ENCODE peak calls at places on chromosomes 6 and 20, in nine cellular contexts. F is NCI-H1092, I is AG10803, L is non-pigmented ciliary epithelial cell, K is heart left ventricle, B is SW 1271, N is ELF-1, V is pulmonary artery endothelial cell, Y is skeletal muscle cell. E is an unnamed sample.

GRCh38 chr6:127119361-127120108 is 1.1 kb downstream of the RSPO3 start:
- DNase-seq in F (no peak), I (no peak), L (no peak), K (no peak), B (no peak), N (peak; percentile 38), V (no peak), Y (no peak), E (no peak)

GRCh38 chr20:35796556-35796955 is 24.7 kb downstream of the PHF20 start:
- DNase-seq in F (no peak), I (no peak), L (no peak), K (no peak), B (no peak), N (no peak), V (no peak), Y (no peak), E (no peak)

GRCh38 chr6:52955871-52956270 is 39.2 kb downstream of the GSTA4 start:
- DNase-seq in F (no peak), I (no peak), L (no peak), K (no peak), B (no peak), N (no peak), V (no peak), Y (no peak), E (no peak)

GRCh38 chr20:51760905-51761544 is 7.2 kb downstream of the ATP9A start:
- DNase-seq in F (no peak), I (no peak), L (no peak), K (no peak), B (no peak), N (peak; percentile 75), V (peak; percentile 32), Y (no peak), E (peak; percentile 95)

GRCh38 chr6:2545351-2545750 is 205.4 kb downstream of the MYLK4 start:
- DNase-seq in F (no peak), I (no peak), L (no peak), K (no peak), B (no peak), N (no peak), V (no peak), Y (no peak), E (no peak)

GRCh38 chr20:18778993-18779392 is 34.6 kb upstream of the SCP2D1 start:
- DNase-seq in F (no peak), I (no peak), L (no peak), K (no peak), B (no peak), N (peak; percentile 10), V (no peak), Y (no peak), E (no peak)

GRCh38 chr20:44728835-44729342 is 13.7 kb downstream of the CCN5 start:
- DNase-seq in F (peak; percentile 60), I (peak; percentile 91), L (no peak), K (peak; percentile 84), B (peak; percentile 78), N (peak; percentile 55), V (peak; percentile 46), Y (peak; percentile 74), E (no peak)

GRCh38 chr20:38392356-38392755 is 42.8 kb downstream of the SNHG17 start:
- DNase-seq in F (no peak), I (no peak), L (no peak), K (no peak), B (no peak), N (no peak), V (no peak), Y (no peak), E (no peak)

GRCh38 chr6:135129139-135129867 is 51.8 kb upstream of the MYB start:
- DNase-seq in F (no peak), I (no peak), L (no peak), K (no peak), B (no peak), N (no peak), V (no peak), Y (no peak), E (no peak)

GRCh38 chr6:170403451-170403850 is 96.9 kb downstream of the FAM120B start:
- DNase-seq in F (no peak), I (peak; percentile 40), L (peak; percentile 55), K (no peak), B (no peak), N (peak; percentile 81), V (no peak), Y (no peak), E (no peak)

GRCh38 chr6:133895573-133896343 is 6.8 kb downstream of the TCF21 start:
- DNase-seq in F (no peak), I (peak; percentile 38), L (no peak), K (peak; percentile 64), B (no peak), N (peak; percentile 67), V (no peak), Y (no peak), E (no peak)

GRCh38 chr6:43942616-43943015 is 172.6 kb downstream of the VEGFA start:
- DNase-seq in F (no peak), I (no peak), L (no peak), K (no peak), B (no peak), N (no peak), V (no peak), Y (no peak), E (no peak)

GRCh38 chr20:12067686-12068085 is 150.0 kb downstream of the BTBD3 start:
- DNase-seq in F (no peak), I (no peak), L (no peak), K (no peak), B (no peak), N (no peak), V (no peak), Y (no peak), E (no peak)

GRCh38 chr6:69937402-69938131 is 71.2 kb downstream of the COL19A1 start:
- DNase-seq in F (no peak), I (no peak), L (no peak), K (no peak), B (no peak), N (no peak), V (no peak), Y (no peak), E (no peak)

GRCh38 chr20:24337074-24337473 is 132.4 kb upstream of the SYNDIG1 start:
- DNase-seq in F (no peak), I (peak; percentile 54), L (peak; percentile 53), K (no peak), B (peak; percentile 65), N (peak; percentile 16), V (no peak), Y (peak; percentile 16), E (no peak)

GRCh38 chr6:87766211-87766610 is 64.2 kb upstream of the AKIRIN2 start:
- DNase-seq in F (no peak), I (no peak), L (no peak), K (no peak), B (no peak), N (no peak), V (no peak), Y (no peak), E (no peak)

GRCh38 chr6:111680013-111680712 is 74.5 kb upstream of the TRAF3IP2 start:
- DNase-seq in F (no peak), I (no peak), L (no peak), K (peak; percentile 36), B (no peak), N (no peak), V (no peak), Y (no peak), E (no peak)

GRCh38 chr6:35496036-35496850 is 636 bp downstream of the TEAD3 start:
- DNase-seq in F (no peak), I (peak; percentile 30), L (no peak), K (peak; percentile 61), B (no peak), N (no peak), V (no peak), Y (no peak), E (no peak)

GRCh38 chr6:15893556-15894253 is 230.9 kb upstream of the DTNBP1 start:
- DNase-seq in F (no peak), I (no peak), L (no peak), K (no peak), B (no peak), N (no peak), V (peak; percentile 7), Y (no peak), E (peak; percentile 56)

GRCh38 chr6:145028144-145028818 is 707.0 kb downstream of the EPM2A start:
- DNase-seq in F (no peak), I (peak; percentile 49), L (no peak), K (no peak), B (peak; percentile 19), N (no peak), V (no peak), Y (no peak), E (no peak)

GRCh38 chr20:50270569-50270968 is 79.9 kb downstream of the CEBPB start:
- DNase-seq in F (no peak), I (no peak), L (no peak), K (peak; percentile 68), B (no peak), N (no peak), V (no peak), Y (no peak), E (peak; percentile 35)

GRCh38 chr6:3372184-3372846 is 84.5 kb downstream of the SLC22A23 start:
- DNase-seq in F (no peak), I (no peak), L (no peak), K (no peak), B (no peak), N (peak; percentile 23), V (no peak), Y (no peak), E (no peak)

GRCh38 chr6:147874322-147874721 is 365.8 kb downstream of the SAMD5 start:
- DNase-seq in F (no peak), I (no peak), L (no peak), K (no peak), B (no peak), N (no peak), V (no peak), Y (no peak), E (no peak)

GRCh38 chr20:21640556-21640955 is 64.9 kb upstream of the PAX1 start:
- DNase-seq in F (peak; percentile 8), I (no peak), L (no peak), K (no peak), B (peak; percentile 4), N (peak; percentile 41), V (no peak), Y (no peak), E (no peak)

GRCh38 chr20:48538058-48538825 is 289.6 kb downstream of the PREX1 start:
- DNase-seq in F (no peak), I (peak; percentile 61), L (peak; percentile 88), K (no peak), B (no peak), N (peak; percentile 86), V (no peak), Y (peak; percentile 7), E (no peak)

GRCh38 chr6:131756039-131756438 is 45.2 kb upstream of the CTAGE9 start:
- DNase-seq in F (no peak), I (no peak), L (no peak), K (no peak), B (no peak), N (no peak), V (no peak), Y (no peak), E (no peak)

GRCh38 chr20:62025832-62026563 is 39.7 kb downstream of the TAF4 start:
- DNase-seq in F (no peak), I (peak; percentile 76), L (peak; percentile 23), K (peak; percentile 39), B (no peak), N (no peak), V (peak; percentile 65), Y (peak; percentile 47), E (peak; percentile 69)

E was measured in dermis microvascular lymphatic vessel endothelial cell.